ENCODE peak calls at places on chromosomes 12 and 14, in seven cellular contexts. One of them, this sample, is unnamed.

GRCh38 chr14:32006267-32007110 is 70.6 kb upstream of the ARHGAP5 start:
- DNase-seq in GM12891: no peak
- DNase-seq in transverse colon: no peak
- DNase-seq in GM23338: no peak
- DNase-seq in stomach: no peak
- DNase-seq in breast epithelium: no peak
- DNase-seq in HCT116: no peak
- DNase-seq in this sample: no peak

GRCh38 chr12:120346681-120347080 is 19.1 kb upstream of the PLA2G1B start:
- DNase-seq in HCT116: no peak
- DNase-seq in transverse colon: no peak
- DNase-seq in breast epithelium: no peak
- DNase-seq in stomach: no peak
- DNase-seq in GM23338: peak
- DNase-seq in GM12891: no peak
- DNase-seq in this sample: no peak

GRCh38 chr12:47817272-47818006 is 2.3 kb downstream of the HDAC7 start:
- DNase-seq in GM12891: no peak
- DNase-seq in transverse colon: no peak
- DNase-seq in stomach: no peak
- DNase-seq in HCT116: no peak
- DNase-seq in GM23338: peak
- DNase-seq in breast epithelium: no peak
- DNase-seq in this sample: no peak

GRCh38 chr12:113271853-113272561 is 50.7 kb downstream of the TPCN1 start:
- DNase-seq in GM23338: peak
- DNase-seq in stomach: peak
- DNase-seq in breast epithelium: no peak
- DNase-seq in transverse colon: peak
- DNase-seq in GM12891: no peak
- DNase-seq in HCT116: no peak
- DNase-seq in this sample: no peak

GRCh38 chr12:71164877-71165197 is 7.0 kb upstream of the TSPAN8 start:
- DNase-seq in HCT116: no peak
- DNase-seq in GM23338: no peak
- DNase-seq in breast epithelium: no peak
- DNase-seq in stomach: no peak
- DNase-seq in transverse colon: peak
- DNase-seq in GM12891: no peak
- DNase-seq in this sample: no peak

GRCh38 chr12:46292754-46293402 is 24.0 kb upstream of the SLC38A1 start:
- DNase-seq in transverse colon: no peak
- DNase-seq in breast epithelium: no peak
- DNase-seq in stomach: no peak
- DNase-seq in GM23338: no peak
- DNase-seq in HCT116: no peak
- DNase-seq in GM12891: no peak
- DNase-seq in this sample: no peak

GRCh38 chr14:84809158-84809557 is 720.8 kb upstream of the FLRT2 start:
- DNase-seq in GM23338: no peak
- DNase-seq in GM12891: no peak
- DNase-seq in HCT116: no peak
- DNase-seq in stomach: no peak
- DNase-seq in breast epithelium: no peak
- DNase-seq in transverse colon: no peak
- DNase-seq in this sample: no peak

GRCh38 chr12:76719171-76719631 is 44.7 kb upstream of the ZDHHC17 start:
- DNase-seq in GM12891: no peak
- DNase-seq in transverse colon: no peak
- DNase-seq in HCT116: no peak
- DNase-seq in breast epithelium: no peak
- DNase-seq in stomach: no peak
- DNase-seq in GM23338: peak
- DNase-seq in this sample: no peak

GRCh38 chr12:53208435-53208834 is 1.4 kb upstream of the ITGB7 start:
- DNase-seq in GM12891: no peak
- DNase-seq in stomach: no peak
- DNase-seq in transverse colon: no peak
- DNase-seq in breast epithelium: no peak
- DNase-seq in HCT116: no peak
- DNase-seq in GM23338: no peak
- DNase-seq in this sample: no peak

GRCh38 chr12:93315907-93316622 is 61.7 kb upstream of the NUDT4 start:
- DNase-seq in transverse colon: no peak
- DNase-seq in HCT116: no peak
- DNase-seq in GM23338: no peak
- DNase-seq in GM12891: no peak
- DNase-seq in breast epithelium: no peak
- DNase-seq in stomach: no peak
- DNase-seq in this sample: no peak

GRCh38 chr12:98572010-98572409 is 21.5 kb upstream of the SLC25A3 start:
- DNase-seq in breast epithelium: no peak
- DNase-seq in stomach: no peak
- DNase-seq in GM12891: no peak
- DNase-seq in HCT116: no peak
- DNase-seq in transverse colon: no peak
- DNase-seq in GM23338: peak
- DNase-seq in this sample: no peak

GRCh38 chr12:45010051-45010450 is 40.8 kb downstream of the DBX2 start:
- DNase-seq in GM12891: no peak
- DNase-seq in stomach: no peak
- DNase-seq in HCT116: no peak
- DNase-seq in breast epithelium: no peak
- DNase-seq in transverse colon: no peak
- DNase-seq in GM23338: no peak
- DNase-seq in this sample: no peak

GRCh38 chr12:116280590-116281290 is 3.2 kb upstream of the MED13L start:
- DNase-seq in GM12891: no peak
- DNase-seq in breast epithelium: no peak
- DNase-seq in GM23338: no peak
- DNase-seq in HCT116: no peak
- DNase-seq in stomach: no peak
- DNase-seq in transverse colon: no peak
- DNase-seq in this sample: no peak

GRCh38 chr12:27521981-27522380 is 2.0 kb upstream of the PPFIBP1 start:
- DNase-seq in GM12891: no peak
- DNase-seq in breast epithelium: no peak
- DNase-seq in HCT116: no peak
- DNase-seq in transverse colon: no peak
- DNase-seq in stomach: no peak
- DNase-seq in GM23338: no peak
- DNase-seq in this sample: no peak

GRCh38 chr14:74615735-74616134 is 3.7 kb upstream of the LTBP2 start:
- DNase-seq in HCT116: no peak
- DNase-seq in breast epithelium: no peak
- DNase-seq in transverse colon: no peak
- DNase-seq in GM12891: no peak
- DNase-seq in stomach: no peak
- DNase-seq in GM23338: no peak
- DNase-seq in this sample: no peak

GRCh38 chr14:80095623-80096022 is 115.7 kb downstream of the DIO2 start:
- DNase-seq in transverse colon: no peak
- DNase-seq in GM12891: no peak
- DNase-seq in GM23338: no peak
- DNase-seq in HCT116: no peak
- DNase-seq in stomach: no peak
- DNase-seq in breast epithelium: no peak
- DNase-seq in this sample: no peak

GRCh38 chr14:26709019-26709418 is 111.2 kb upstream of the NOVA1 start:
- DNase-seq in GM12891: no peak
- DNase-seq in HCT116: no peak
- DNase-seq in breast epithelium: no peak
- DNase-seq in stomach: no peak
- DNase-seq in GM23338: peak
- DNase-seq in transverse colon: no peak
- DNase-seq in this sample: no peak

GRCh38 chr12:65536876-65537661 is 258.6 kb downstream of the MSRB3 start:
- DNase-seq in GM12891: no peak
- DNase-seq in HCT116: peak
- DNase-seq in breast epithelium: no peak
- DNase-seq in transverse colon: peak
- DNase-seq in GM23338: no peak
- DNase-seq in stomach: no peak
- DNase-seq in this sample: peak

GRCh38 chr14:24694680-24695079 is 60.7 kb upstream of the GZMB start:
- DNase-seq in breast epithelium: no peak
- DNase-seq in HCT116: no peak
- DNase-seq in GM23338: no peak
- DNase-seq in stomach: no peak
- DNase-seq in transverse colon: no peak
- DNase-seq in GM12891: no peak
- DNase-seq in this sample: no peak

GRCh38 chr12:26810330-26810729 is 22.7 kb downstream of the ITPR2 start:
- DNase-seq in transverse colon: no peak
- DNase-seq in breast epithelium: peak
- DNase-seq in GM23338: peak
- DNase-seq in stomach: peak
- DNase-seq in HCT116: no peak
- DNase-seq in GM12891: no peak
- DNase-seq in this sample: no peak

GRCh38 chr12:131092911-131093901 is 139.5 kb downstream of the ADGRD1 start:
- DNase-seq in transverse colon: peak
- DNase-seq in breast epithelium: peak
- DNase-seq in HCT116: no peak
- DNase-seq in GM23338: no peak
- DNase-seq in GM12891: peak
- DNase-seq in stomach: no peak
- DNase-seq in this sample: peak

GRCh38 chr12:26319511-26319910 is 124.1 kb downstream of the SSPN start:
- DNase-seq in GM12891: no peak
- DNase-seq in breast epithelium: peak
- DNase-seq in GM23338: no peak
- DNase-seq in HCT116: no peak
- DNase-seq in stomach: no peak
- DNase-seq in transverse colon: no peak
- DNase-seq in this sample: no peak

GRCh38 chr14:70358631-70359030 is 852 bp downstream of the COX16 start:
- DNase-seq in breast epithelium: no peak
- DNase-seq in HCT116: no peak
- DNase-seq in GM12891: no peak
- DNase-seq in GM23338: no peak
- DNase-seq in stomach: no peak
- DNase-seq in transverse colon: no peak
- DNase-seq in this sample: no peak

GRCh38 chr12:92404259-92404894 is 258.7 kb upstream of the BTG1 start:
- DNase-seq in GM12891: no peak
- DNase-seq in stomach: no peak
- DNase-seq in breast epithelium: no peak
- DNase-seq in HCT116: no peak
- DNase-seq in GM23338: no peak
- DNase-seq in transverse colon: no peak
- DNase-seq in this sample: no peak

GRCh38 chr12:43676183-43676813 is 82.3 kb downstream of the PUS7L start:
- DNase-seq in HCT116: peak
- DNase-seq in transverse colon: no peak
- DNase-seq in stomach: no peak
- DNase-seq in GM23338: peak
- DNase-seq in breast epithelium: no peak
- DNase-seq in GM12891: peak
- DNase-seq in this sample: no peak

GRCh38 chr14:41972531-41972930 is 365.9 kb downstream of the LRFN5 start:
- DNase-seq in transverse colon: no peak
- DNase-seq in GM23338: no peak
- DNase-seq in GM12891: no peak
- DNase-seq in HCT116: no peak
- DNase-seq in breast epithelium: no peak
- DNase-seq in stomach: no peak
- DNase-seq in this sample: no peak

GRCh38 chr14:99725774-99726537 is 41.9 kb downstream of the CYP46A1 start:
- DNase-seq in transverse colon: no peak
- DNase-seq in stomach: no peak
- DNase-seq in GM12891: no peak
- DNase-seq in GM23338: no peak
- DNase-seq in breast epithelium: peak
- DNase-seq in HCT116: no peak
- DNase-seq in this sample: no peak

GRCh38 chr12:29066061-29066588 is 83.0 kb upstream of the FAR2 start:
- DNase-seq in breast epithelium: no peak
- DNase-seq in stomach: no peak
- DNase-seq in transverse colon: no peak
- DNase-seq in GM23338: no peak
- DNase-seq in GM12891: no peak
- DNase-seq in HCT116: peak
- DNase-seq in this sample: peak

GRCh38 chr14:83463500-83464098 is 1929.9 kb upstream of the SEL1L start:
- DNase-seq in stomach: peak
- DNase-seq in GM12891: no peak
- DNase-seq in breast epithelium: no peak
- DNase-seq in GM23338: peak
- DNase-seq in transverse colon: no peak
- DNase-seq in HCT116: no peak
- DNase-seq in this sample: no peak

GRCh38 chr12:101876861-101877815 is at the start of gene DRAM1:
- DNase-seq in stomach: peak
- DNase-seq in transverse colon: peak
- DNase-seq in GM23338: peak
- DNase-seq in GM12891: peak
- DNase-seq in HCT116: peak
- DNase-seq in breast epithelium: peak
- DNase-seq in this sample: peak
- TF ChIP-seq POLR2AphosphoS5 in stomach: peak
- TF ChIP-seq POLR2AphosphoS5 in transverse colon: peak
- TF ChIP-seq POLR2AphosphoS5 in GM23338: peak
- TF ChIP-seq POLR2AphosphoS5 in GM12891: peak
- TF ChIP-seq POLR2AphosphoS5 in HCT116: peak
- TF ChIP-seq POLR2AphosphoS5 in breast epithelium: peak
- TF ChIP-seq POLR2AphosphoS5 in this sample: peak

DNA sequence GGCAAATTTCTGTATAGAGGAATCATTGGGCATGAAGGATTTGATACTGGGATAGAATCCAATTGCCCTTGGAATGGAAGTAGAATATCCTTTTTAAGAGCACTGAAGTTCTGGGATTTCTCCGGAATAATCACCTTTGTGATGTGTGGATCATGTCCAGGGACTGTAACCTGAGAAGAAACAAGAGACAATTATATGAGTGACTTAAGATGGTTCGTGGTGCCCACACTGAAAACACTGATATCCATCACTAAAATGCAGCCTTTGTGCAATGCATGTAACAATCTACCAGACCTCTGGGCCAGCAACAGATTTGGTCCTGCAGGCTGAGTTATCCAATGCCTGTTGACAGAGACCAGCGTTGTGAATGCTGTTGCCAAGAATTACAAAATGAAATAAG is 48.5 kb downstream of the MDM2 start:
- DNase-seq in stomach: no peak
- DNase-seq in breast epithelium: no peak
- DNase-seq in GM23338: no peak
- DNase-seq in HCT116: no peak
- DNase-seq in transverse colon: no peak
- DNase-seq in GM12891: no peak
- DNase-seq in this sample: no peak
- TF ChIP-seq POLR2AphosphoS5 in stomach: no peak
- TF ChIP-seq POLR2AphosphoS5 in breast epithelium: no peak
- TF ChIP-seq POLR2AphosphoS5 in GM23338: no peak
- TF ChIP-seq POLR2AphosphoS5 in HCT116: no peak
- TF ChIP-seq POLR2AphosphoS5 in transverse colon: no peak
- TF ChIP-seq POLR2AphosphoS5 in GM12891: no peak
- TF ChIP-seq POLR2AphosphoS5 in this sample: no peak

GRCh38 chr14:102500190-102500661 is 9.3 kb downstream of the ANKRD9 start:
- DNase-seq in GM12891: no peak
- DNase-seq in GM23338: no peak
- DNase-seq in stomach: no peak
- DNase-seq in transverse colon: peak
- DNase-seq in HCT116: no peak
- DNase-seq in breast epithelium: no peak
- DNase-seq in this sample: peak
- TF ChIP-seq POLR2AphosphoS5 in GM12891: no peak
- TF ChIP-seq POLR2AphosphoS5 in GM23338: no peak
- TF ChIP-seq POLR2AphosphoS5 in stomach: no peak
- TF ChIP-seq POLR2AphosphoS5 in transverse colon: peak
- TF ChIP-seq POLR2AphosphoS5 in HCT116: no peak
- TF ChIP-seq POLR2AphosphoS5 in breast epithelium: no peak
- TF ChIP-seq POLR2AphosphoS5 in this sample: peak

GRCh38 chr12:39619660-39620433 is at the start of gene ABCD2:
- DNase-seq in transverse colon: peak
- DNase-seq in GM12891: peak
- DNase-seq in HCT116: peak
- DNase-seq in breast epithelium: no peak
- DNase-seq in stomach: peak
- DNase-seq in GM23338: peak
- DNase-seq in this sample: peak
- TF ChIP-seq POLR2AphosphoS5 in transverse colon: peak
- TF ChIP-seq POLR2AphosphoS5 in GM12891: peak
- TF ChIP-seq POLR2AphosphoS5 in HCT116: no peak
- TF ChIP-seq POLR2AphosphoS5 in breast epithelium: peak
- TF ChIP-seq POLR2AphosphoS5 in stomach: peak
- TF ChIP-seq POLR2AphosphoS5 in GM23338: no peak
- TF ChIP-seq POLR2AphosphoS5 in this sample: no peak

This sample was measured in upper lobe of left lung.